ENCODE peak calls at places on chromosomes 3 and 15, in six cellular contexts. W is GM06990; L is PC-9; I is CD8-positive, alpha-beta T cell; M is transverse colon; Z is MM.1S. G is an unnamed sample. For H3K27me3, the result is how much of the 10 kb centered on the place peaks cover.

GRCh38 chr15:67880651-67881182 is 40.9 kb upstream of the RNU6-1 start:
- DNase-seq in M (no peak), I (no peak), W (no peak), L (no peak), Z (no peak), G (peak)

GRCh38 chr15:29676961-29677402 is 145.3 kb downstream of the TJP1 start:
- DNase-seq in I (no peak), M (no peak), L (no peak), W (no peak), Z (no peak), G (no peak)

GRCh38 chr3:39338201-39338600 is 8.7 kb downstream of the CCR8 start:
- DNase-seq in M (no peak), W (no peak), L (no peak), I (no peak), Z (no peak), G (no peak)

GRCh38 chr15:75123395-75123794 is 78.3 kb upstream of the C15orf39 start:
- DNase-seq in M (no peak), I (no peak), L (no peak), W (no peak), Z (no peak), G (no peak)

GRCh38 chr3:153426803-153427202 is 264.8 kb downstream of the RAP2B start:
- DNase-seq in I (no peak), W (no peak), M (no peak), Z (no peak), L (no peak), G (peak)

GRCh38 chr15:27826902-27827321 is 272.2 kb downstream of the OCA2 start:
- DNase-seq in M (no peak), Z (no peak), I (no peak), L (no peak), W (no peak), G (no peak)

GRCh38 chr3:143063018-143063417 is 56.6 kb upstream of the CHST2 start:
- DNase-seq in I (no peak), M (no peak), W (no peak), Z (no peak), L (no peak), G (no peak)

GRCh38 chr15:45136378-45136764 is 6.6 kb downstream of the DUOX1 start:
- DNase-seq in M (no peak), W (no peak), L (no peak), Z (no peak), I (no peak), G (no peak)

GRCh38 chr15:55196458-55197361 is at the start of gene RSL24D1:
- DNase-seq in M (peak), L (peak), Z (peak), I (peak), W (peak), G (peak)
- TF ChIP-seq CTCF in M (peak), L (no peak), Z (peak), I (no peak), W (peak), G (peak)

GRCh38 chr15:41495736-41496599 is 2.3 kb downstream of the ITPKA start:
- DNase-seq in W (no peak), M (peak), I (no peak), L (no peak), Z (no peak), G (no peak)
- H3K27me3 ChIP-seq in W (under half), M (under half), I (half or more), L (under half), Z (under half), G (half or more)

GRCh38 chr15:40906947-40907802 is 12.9 kb downstream of the VPS18 start:
- DNase-seq in Z (no peak), I (peak), W (no peak), M (peak), L (no peak), G (no peak)

GRCh38 chr15:40902605-40903561 is 8.6 kb downstream of the VPS18 start:
- DNase-seq in M (no peak), L (no peak), I (no peak), W (no peak), Z (no peak), G (no peak)

GRCh38 chr15:40908095-40908494 is 13.8 kb downstream of the VPS18 start:
- DNase-seq in W (no peak), Z (no peak), I (no peak), M (no peak), L (no peak), G (no peak)

GRCh38 chr15:40904552-40905201 is 10.4 kb downstream of the VPS18 start:
- DNase-seq in M (no peak), L (no peak), I (no peak), Z (no peak), W (no peak), G (no peak)

DNA sequence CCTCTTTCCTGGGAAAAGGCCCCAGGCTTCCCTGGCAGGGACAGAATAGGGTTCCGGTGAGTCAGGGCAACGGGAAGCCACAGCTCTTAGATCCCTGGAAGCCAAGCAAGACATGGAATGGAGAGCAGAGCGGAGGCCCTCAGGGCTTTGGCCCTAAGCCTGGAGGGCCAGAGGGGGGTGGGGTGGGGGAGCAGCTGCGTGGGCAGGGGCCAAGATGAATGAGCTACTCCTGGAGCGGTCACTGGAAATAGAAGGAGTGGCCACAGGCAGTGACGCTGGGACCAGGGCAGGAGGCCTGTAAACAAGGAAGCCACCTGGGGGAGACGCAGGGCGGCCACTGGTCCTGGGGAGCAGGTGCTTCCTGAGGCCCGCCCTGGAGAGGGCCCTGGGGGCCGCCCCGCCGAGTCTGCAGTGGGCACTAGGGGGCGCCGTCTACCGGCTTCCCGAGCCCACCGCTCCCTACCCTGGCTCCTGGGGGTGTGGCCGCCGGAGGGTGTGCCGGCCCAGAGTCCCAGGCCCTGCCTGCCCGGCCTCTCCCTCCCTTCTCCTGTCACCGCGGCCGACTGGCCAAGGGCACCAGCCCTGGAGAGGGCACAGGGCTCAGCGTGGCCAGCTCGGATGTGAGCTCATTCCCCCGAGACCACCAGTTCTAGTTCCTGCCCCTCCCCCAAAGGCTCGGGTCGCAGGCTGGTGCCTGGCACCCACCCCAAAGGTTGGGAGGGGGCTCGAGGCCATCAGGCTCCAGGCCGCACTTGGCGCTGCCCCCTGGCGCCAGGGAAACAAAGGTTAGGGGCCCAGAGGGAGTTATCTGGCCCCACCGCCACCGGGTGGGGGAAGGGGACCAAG is 12.1 kb downstream of the VPS18 start:
- DNase-seq in Z (peak), W (peak), M (peak), L (peak), I (peak), G (no peak)
- TF ChIP-seq CTCF in Z (peak), W (peak), M (peak), L (peak), I (peak), G (peak)

GRCh38 chr3:61812085-61812484 is 250.7 kb downstream of the PTPRG start:
- DNase-seq in W (no peak), M (no peak), I (no peak), L (no peak), Z (no peak), G (no peak)
- H3K27me3 ChIP-seq in W (under half), M (under half), I (under half), L (under half), Z (under half), G (under half)

G was measured in foreskin keratinocyte.